ENCODE peak calls at places on chromosomes 2 and 18, in six cellular contexts. Y, H, V, T, S and W are unnamed samples.

GRCh38 chr2:134244091-134244490 is 9.8 kb upstream of the MGAT5 start:
- DNase-seq in S (no peak), V (no peak), T (no peak), Y (no peak), H (no peak), W (no peak)

GRCh38 chr2:217551229-217551909 is 451.4 kb downstream of the TNS1 start:
- DNase-seq in H (peak; percentile 36), T (no peak), V (no peak), S (no peak), Y (no peak), W (no peak)

GRCh38 chr2:29662841-29663240 is 258.5 kb downstream of the ALK start:
- DNase-seq in S (no peak), T (no peak), Y (no peak), H (no peak), V (no peak), W (no peak)

GRCh38 chr2:71120195-71120594 is 9.8 kb downstream of the MCEE start:
- DNase-seq in Y (no peak), V (no peak), S (no peak), T (no peak), H (no peak), W (no peak)

GRCh38 chr18:4157339-4157738 is 297.8 kb downstream of the DLGAP1 start:
- DNase-seq in T (no peak), S (no peak), H (no peak), V (no peak), Y (no peak), W (no peak)

GRCh38 chr18:54772081-54772480 is 56.2 kb upstream of the RAB27B start:
- DNase-seq in Y (no peak), H (no peak), V (no peak), T (no peak), S (no peak), W (no peak)

GRCh38 chr18:9055185-9055584 is 47.3 kb upstream of the NDUFV2 start:
- DNase-seq in S (no peak), Y (no peak), V (peak; percentile 40), H (no peak), T (no peak), W (no peak)

GRCh38 chr2:120982598-120982997 is 246.9 kb downstream of the GLI2 start:
- DNase-seq in V (no peak), S (no peak), Y (no peak), T (no peak), H (no peak), W (no peak)

GRCh38 chr2:33411765-33412164 is 64.7 kb upstream of the RASGRP3 start:
- DNase-seq in S (no peak), T (no peak), V (no peak), Y (no peak), H (no peak), W (no peak)

DNA sequence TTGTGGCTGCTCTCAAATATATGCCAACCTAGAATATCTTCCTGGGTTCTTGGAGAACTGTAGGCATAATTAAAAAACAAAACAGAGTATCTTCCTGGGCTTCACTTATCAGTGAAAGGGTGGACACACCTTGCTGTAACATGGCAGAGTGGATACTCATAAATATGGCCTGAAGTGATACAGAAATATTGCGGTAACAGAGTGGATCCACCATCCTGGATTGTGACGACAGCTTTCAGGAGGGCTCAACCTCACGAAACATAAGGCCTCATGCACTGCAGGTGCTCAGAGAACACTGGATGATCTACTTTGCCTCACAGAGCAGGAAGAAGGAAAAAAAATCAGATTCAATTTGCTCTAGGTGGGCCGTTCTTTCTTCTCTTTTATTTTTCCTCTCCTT is 336.0 kb downstream of the NBAS start:
- DNase-seq in S (no peak), T (no peak), Y (no peak), V (no peak), H (no peak), W (no peak)
- TF ChIP-seq CTCF in S (no peak), T (no peak), Y (no peak), V (no peak), H (no peak), W (no peak)

GRCh38 chr2:1538663-1539062 is 125.4 kb downstream of the TPO start:
- DNase-seq in Y (no peak), T (peak; percentile 62), H (no peak), S (no peak), V (no peak), W (no peak)
- TF ChIP-seq CTCF in Y (no peak), T (no peak), H (peak; percentile 46), S (no peak), V (no peak), W (no peak)

GRCh38 chr2:15058015-15058414 is 425.5 kb downstream of the LRATD1 start:
- DNase-seq in S (no peak), T (no peak), V (no peak), Y (no peak), H (no peak), W (no peak)
- TF ChIP-seq CTCF in S (no peak), T (peak; percentile 2), V (peak; percentile 29), Y (no peak), H (no peak), W (peak; percentile 29)

DNA sequence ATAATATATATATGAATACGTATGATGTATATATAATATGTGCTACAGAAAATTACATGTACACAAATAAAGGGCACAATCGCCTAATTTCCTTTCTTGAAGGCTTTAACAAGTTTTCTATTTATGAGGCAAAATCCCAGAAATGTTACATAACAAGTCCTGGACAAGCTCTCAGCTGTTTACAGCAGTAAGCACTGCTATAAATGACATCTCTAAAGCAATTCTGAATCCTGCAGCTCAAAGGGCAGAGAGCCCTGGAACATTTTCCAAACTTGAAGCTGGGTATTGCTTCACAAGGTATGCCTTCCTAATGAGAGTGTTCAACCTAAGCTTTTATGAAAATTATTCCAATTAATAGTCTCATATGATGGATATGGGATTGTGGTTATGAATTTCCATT is 222.3 kb upstream of the GCFC2 start:
- DNase-seq in H (no peak), T (no peak), Y (no peak), S (no peak), V (no peak), W (no peak)
- TF ChIP-seq CTCF in H (no peak), T (no peak), Y (no peak), S (no peak), V (no peak), W (no peak)

DNA sequence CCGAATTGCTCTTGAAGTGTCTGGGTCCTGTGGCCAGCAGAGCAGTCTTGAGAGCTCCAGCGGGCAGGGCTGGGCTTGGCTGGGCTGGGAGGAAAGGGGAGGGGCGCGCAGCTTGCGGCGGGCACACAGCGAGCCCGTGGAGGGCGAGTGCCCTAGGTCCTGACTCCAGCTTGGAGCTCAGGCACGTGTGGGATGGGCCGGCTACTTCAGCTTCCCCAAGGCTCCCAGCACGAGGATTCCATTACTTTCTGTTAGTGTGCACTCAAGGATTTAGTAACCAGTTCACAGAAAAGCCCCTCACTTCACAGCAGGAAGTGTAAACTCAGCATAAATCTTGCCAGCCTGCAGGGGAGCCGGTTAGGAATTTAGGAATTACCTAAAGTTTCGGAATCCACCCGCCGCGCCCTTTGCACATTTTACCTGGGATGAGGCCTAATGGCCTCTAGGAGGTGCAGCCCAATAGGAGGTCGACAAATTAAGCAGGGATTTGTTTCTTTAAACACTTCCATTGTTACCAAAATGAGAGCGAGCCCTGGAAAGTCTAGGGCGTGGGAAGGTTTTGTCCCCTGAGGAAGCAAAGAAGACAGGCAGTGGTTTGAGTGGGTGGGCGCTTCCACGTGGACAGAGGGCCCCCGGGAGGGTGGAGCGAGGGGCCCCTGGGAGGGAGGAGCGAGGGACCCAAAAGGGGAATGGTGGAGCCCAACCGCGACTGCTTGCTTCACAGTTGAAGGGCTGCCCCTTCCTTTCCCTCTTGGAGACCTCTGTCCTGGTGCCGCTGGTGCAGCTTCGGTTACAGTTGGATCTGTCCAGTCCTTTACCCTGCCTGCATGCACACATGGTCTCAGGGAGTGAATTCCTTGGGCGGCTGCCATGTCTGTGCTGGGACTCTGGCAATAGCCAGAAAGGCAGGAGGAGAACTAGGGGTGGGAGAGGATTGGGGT is 93.3 kb downstream of the CTAGE1 start:
- DNase-seq in V (no peak), S (peak; percentile 78), T (peak; percentile 87), Y (peak; percentile 25), H (no peak), W (no peak)
- TF ChIP-seq CTCF in V (no peak), S (peak; percentile 10), T (no peak), Y (no peak), H (peak; percentile 38), W (no peak)